ENCODE peak calls at places on chromosome 3, in ten cellular contexts. One of them, this sample, is unnamed.

GRCh38 chr3:128170866-128171516 is 17.7 kb downstream of the EEFSEC start:
- DNase-seq in endothelial cell: peak
- DNase-seq in HFFc6: peak
- DNase-seq in WTC11: peak
- DNase-seq in AG09309: peak
- DNase-seq in spleen: no peak
- DNase-seq in A549: peak
- DNase-seq in AG10803: peak
- DNase-seq in CD8-positive, alpha-beta T cell: no peak
- DNase-seq in IMR-90: peak
- DNase-seq in this sample: no peak

GRCh38 chr3:45955706-45956105 is 12.4 kb downstream of the CXCR6 start:
- DNase-seq in WTC11: no peak
- DNase-seq in AG09309: no peak
- DNase-seq in HFFc6: no peak
- DNase-seq in A549: no peak
- DNase-seq in spleen: no peak
- DNase-seq in CD8-positive, alpha-beta T cell: no peak
- DNase-seq in IMR-90: no peak
- DNase-seq in endothelial cell: no peak
- DNase-seq in AG10803: no peak
- DNase-seq in this sample: no peak

GRCh38 chr3:151878445-151878844 is 5.0 kb downstream of the SUCNR1 start:
- DNase-seq in HFFc6: no peak
- DNase-seq in IMR-90: no peak
- DNase-seq in AG10803: no peak
- DNase-seq in CD8-positive, alpha-beta T cell: no peak
- DNase-seq in endothelial cell: no peak
- DNase-seq in AG09309: no peak
- DNase-seq in WTC11: no peak
- DNase-seq in A549: no peak
- DNase-seq in spleen: no peak
- DNase-seq in this sample: no peak

GRCh38 chr3:20310629-20311028 is 124.6 kb upstream of the SGO1 start:
- DNase-seq in A549: no peak
- DNase-seq in spleen: no peak
- DNase-seq in HFFc6: no peak
- DNase-seq in AG09309: no peak
- DNase-seq in IMR-90: no peak
- DNase-seq in CD8-positive, alpha-beta T cell: no peak
- DNase-seq in AG10803: no peak
- DNase-seq in WTC11: no peak
- DNase-seq in endothelial cell: no peak
- DNase-seq in this sample: no peak

GRCh38 chr3:126848991-126849390 is 133.9 kb upstream of the PLXNA1 start:
- DNase-seq in IMR-90: no peak
- DNase-seq in HFFc6: no peak
- DNase-seq in spleen: peak
- DNase-seq in AG09309: no peak
- DNase-seq in CD8-positive, alpha-beta T cell: no peak
- DNase-seq in endothelial cell: no peak
- DNase-seq in WTC11: no peak
- DNase-seq in AG10803: no peak
- DNase-seq in A549: no peak
- DNase-seq in this sample: no peak

GRCh38 chr3:49424816-49425215 is 2.5 kb upstream of the AMT start:
- DNase-seq in AG10803: no peak
- DNase-seq in CD8-positive, alpha-beta T cell: no peak
- DNase-seq in AG09309: no peak
- DNase-seq in spleen: peak
- DNase-seq in WTC11: no peak
- DNase-seq in endothelial cell: no peak
- DNase-seq in IMR-90: no peak
- DNase-seq in HFFc6: no peak
- DNase-seq in A549: no peak
- DNase-seq in this sample: no peak

GRCh38 chr3:23648965-23649328 is 156.8 kb upstream of the UBE2E1 start:
- DNase-seq in spleen: no peak
- DNase-seq in IMR-90: peak
- DNase-seq in HFFc6: no peak
- DNase-seq in AG09309: no peak
- DNase-seq in A549: no peak
- DNase-seq in WTC11: no peak
- DNase-seq in CD8-positive, alpha-beta T cell: no peak
- DNase-seq in endothelial cell: no peak
- DNase-seq in AG10803: no peak
- DNase-seq in this sample: no peak

GRCh38 chr3:24341668-24342067 is 153.0 kb downstream of the THRB start:
- DNase-seq in CD8-positive, alpha-beta T cell: no peak
- DNase-seq in WTC11: no peak
- DNase-seq in A549: no peak
- DNase-seq in IMR-90: no peak
- DNase-seq in HFFc6: no peak
- DNase-seq in AG10803: no peak
- DNase-seq in endothelial cell: no peak
- DNase-seq in AG09309: no peak
- DNase-seq in spleen: no peak
- DNase-seq in this sample: no peak

GRCh38 chr3:99901200-99901926 is 83.7 kb downstream of the CMSS1 start:
- DNase-seq in AG10803: peak
- DNase-seq in endothelial cell: no peak
- DNase-seq in AG09309: no peak
- DNase-seq in A549: peak
- DNase-seq in HFFc6: peak
- DNase-seq in IMR-90: peak
- DNase-seq in WTC11: no peak
- DNase-seq in CD8-positive, alpha-beta T cell: no peak
- DNase-seq in spleen: no peak
- DNase-seq in this sample: no peak

GRCh38 chr3:13364602-13365271 is 55.4 kb downstream of the NUP210 start:
- DNase-seq in CD8-positive, alpha-beta T cell: no peak
- DNase-seq in endothelial cell: no peak
- DNase-seq in AG09309: no peak
- DNase-seq in WTC11: no peak
- DNase-seq in AG10803: no peak
- DNase-seq in IMR-90: peak
- DNase-seq in A549: no peak
- DNase-seq in HFFc6: no peak
- DNase-seq in spleen: no peak
- DNase-seq in this sample: no peak

GRCh38 chr3:15292765-15293522 is 39.4 kb downstream of the SH3BP5 start:
- DNase-seq in WTC11: no peak
- DNase-seq in HFFc6: peak
- DNase-seq in spleen: no peak
- DNase-seq in A549: peak
- DNase-seq in IMR-90: peak
- DNase-seq in AG10803: no peak
- DNase-seq in AG09309: no peak
- DNase-seq in endothelial cell: no peak
- DNase-seq in CD8-positive, alpha-beta T cell: no peak
- DNase-seq in this sample: no peak

GRCh38 chr3:151925419-151925818 is 52.0 kb downstream of the SUCNR1 start:
- DNase-seq in AG10803: no peak
- DNase-seq in IMR-90: no peak
- DNase-seq in endothelial cell: no peak
- DNase-seq in HFFc6: no peak
- DNase-seq in A549: no peak
- DNase-seq in AG09309: no peak
- DNase-seq in CD8-positive, alpha-beta T cell: no peak
- DNase-seq in spleen: no peak
- DNase-seq in WTC11: no peak
- DNase-seq in this sample: no peak

GRCh38 chr3:16456784-16457415 is 56.6 kb downstream of the RFTN1 start:
- DNase-seq in A549: peak
- DNase-seq in AG09309: peak
- DNase-seq in IMR-90: peak
- DNase-seq in HFFc6: peak
- DNase-seq in WTC11: no peak
- DNase-seq in spleen: no peak
- DNase-seq in AG10803: peak
- DNase-seq in CD8-positive, alpha-beta T cell: no peak
- DNase-seq in endothelial cell: no peak
- DNase-seq in this sample: no peak

GRCh38 chr3:7657214-7658112 is 796.5 kb downstream of the GRM7 start:
- DNase-seq in AG09309: no peak
- DNase-seq in HFFc6: no peak
- DNase-seq in CD8-positive, alpha-beta T cell: no peak
- DNase-seq in spleen: no peak
- DNase-seq in IMR-90: no peak
- DNase-seq in endothelial cell: no peak
- DNase-seq in WTC11: no peak
- DNase-seq in AG10803: no peak
- DNase-seq in A549: no peak
- DNase-seq in this sample: no peak

GRCh38 chr3:50358355-50358926 is 880 bp downstream of the TMEM115 start:
- DNase-seq in AG09309: no peak
- DNase-seq in endothelial cell: no peak
- DNase-seq in WTC11: no peak
- DNase-seq in AG10803: no peak
- DNase-seq in A549: no peak
- DNase-seq in CD8-positive, alpha-beta T cell: no peak
- DNase-seq in IMR-90: no peak
- DNase-seq in spleen: peak
- DNase-seq in HFFc6: no peak
- DNase-seq in this sample: no peak

GRCh38 chr3:59265566-59265965 is 215.7 kb upstream of the CFAP20DC start:
- DNase-seq in CD8-positive, alpha-beta T cell: no peak
- DNase-seq in AG09309: no peak
- DNase-seq in spleen: no peak
- DNase-seq in endothelial cell: no peak
- DNase-seq in AG10803: no peak
- DNase-seq in HFFc6: no peak
- DNase-seq in WTC11: no peak
- DNase-seq in A549: no peak
- DNase-seq in IMR-90: no peak
- DNase-seq in this sample: no peak

GRCh38 chr3:59267021-59267420 is 217.2 kb upstream of the CFAP20DC start:
- DNase-seq in endothelial cell: no peak
- DNase-seq in spleen: no peak
- DNase-seq in AG10803: peak
- DNase-seq in HFFc6: no peak
- DNase-seq in IMR-90: no peak
- DNase-seq in A549: no peak
- DNase-seq in CD8-positive, alpha-beta T cell: no peak
- DNase-seq in AG09309: no peak
- DNase-seq in WTC11: no peak
- DNase-seq in this sample: no peak

GRCh38 chr3:59268170-59268569 is 218.3 kb upstream of the CFAP20DC start:
- DNase-seq in AG09309: no peak
- DNase-seq in endothelial cell: no peak
- DNase-seq in HFFc6: no peak
- DNase-seq in CD8-positive, alpha-beta T cell: no peak
- DNase-seq in IMR-90: peak
- DNase-seq in AG10803: peak
- DNase-seq in spleen: no peak
- DNase-seq in A549: no peak
- DNase-seq in WTC11: no peak
- DNase-seq in this sample: no peak

GRCh38 chr3:59264366-59264765 is 214.5 kb upstream of the CFAP20DC start:
- DNase-seq in endothelial cell: no peak
- DNase-seq in A549: no peak
- DNase-seq in HFFc6: no peak
- DNase-seq in IMR-90: no peak
- DNase-seq in WTC11: no peak
- DNase-seq in spleen: no peak
- DNase-seq in AG10803: no peak
- DNase-seq in CD8-positive, alpha-beta T cell: no peak
- DNase-seq in AG09309: no peak
- DNase-seq in this sample: no peak

GRCh38 chr3:59266551-59266950 is 216.7 kb upstream of the CFAP20DC start:
- DNase-seq in HFFc6: no peak
- DNase-seq in IMR-90: peak
- DNase-seq in AG10803: no peak
- DNase-seq in endothelial cell: no peak
- DNase-seq in WTC11: no peak
- DNase-seq in A549: no peak
- DNase-seq in spleen: no peak
- DNase-seq in AG09309: no peak
- DNase-seq in CD8-positive, alpha-beta T cell: no peak
- DNase-seq in this sample: no peak
- TF ChIP-seq CTCF in HFFc6: no peak
- TF ChIP-seq CTCF in IMR-90: no peak
- TF ChIP-seq CTCF in AG10803: no peak
- TF ChIP-seq CTCF in endothelial cell: no peak
- TF ChIP-seq CTCF in WTC11: no peak
- TF ChIP-seq CTCF in A549: no peak
- TF ChIP-seq CTCF in spleen: no peak
- TF ChIP-seq CTCF in AG09309: no peak
- TF ChIP-seq CTCF in CD8-positive, alpha-beta T cell: no peak
- TF ChIP-seq CTCF in this sample: no peak

GRCh38 chr3:33954956-33955355 is 156.5 kb downstream of the PDCD6IP start:
- DNase-seq in HFFc6: no peak
- DNase-seq in IMR-90: no peak
- DNase-seq in endothelial cell: no peak
- DNase-seq in AG09309: no peak
- DNase-seq in AG10803: no peak
- DNase-seq in CD8-positive, alpha-beta T cell: no peak
- DNase-seq in WTC11: no peak
- DNase-seq in spleen: no peak
- DNase-seq in A549: peak
- DNase-seq in this sample: no peak
- TF ChIP-seq CTCF in HFFc6: no peak
- TF ChIP-seq CTCF in IMR-90: peak
- TF ChIP-seq CTCF in endothelial cell: no peak
- TF ChIP-seq CTCF in AG09309: peak
- TF ChIP-seq CTCF in AG10803: no peak
- TF ChIP-seq CTCF in CD8-positive, alpha-beta T cell: no peak
- TF ChIP-seq CTCF in WTC11: no peak
- TF ChIP-seq CTCF in spleen: no peak
- TF ChIP-seq CTCF in A549: peak
- TF ChIP-seq CTCF in this sample: no peak

GRCh38 chr3:39413691-39414420 is 7.3 kb downstream of the RPSA start:
- DNase-seq in AG09309: no peak
- DNase-seq in HFFc6: no peak
- DNase-seq in WTC11: no peak
- DNase-seq in A549: no peak
- DNase-seq in endothelial cell: no peak
- DNase-seq in spleen: no peak
- DNase-seq in AG10803: peak
- DNase-seq in CD8-positive, alpha-beta T cell: no peak
- DNase-seq in IMR-90: no peak
- DNase-seq in this sample: no peak
- TF ChIP-seq CTCF in AG09309: no peak
- TF ChIP-seq CTCF in HFFc6: no peak
- TF ChIP-seq CTCF in WTC11: no peak
- TF ChIP-seq CTCF in A549: no peak
- TF ChIP-seq CTCF in endothelial cell: no peak
- TF ChIP-seq CTCF in spleen: no peak
- TF ChIP-seq CTCF in AG10803: no peak
- TF ChIP-seq CTCF in CD8-positive, alpha-beta T cell: no peak
- TF ChIP-seq CTCF in IMR-90: no peak
- TF ChIP-seq CTCF in this sample: no peak

DNA sequence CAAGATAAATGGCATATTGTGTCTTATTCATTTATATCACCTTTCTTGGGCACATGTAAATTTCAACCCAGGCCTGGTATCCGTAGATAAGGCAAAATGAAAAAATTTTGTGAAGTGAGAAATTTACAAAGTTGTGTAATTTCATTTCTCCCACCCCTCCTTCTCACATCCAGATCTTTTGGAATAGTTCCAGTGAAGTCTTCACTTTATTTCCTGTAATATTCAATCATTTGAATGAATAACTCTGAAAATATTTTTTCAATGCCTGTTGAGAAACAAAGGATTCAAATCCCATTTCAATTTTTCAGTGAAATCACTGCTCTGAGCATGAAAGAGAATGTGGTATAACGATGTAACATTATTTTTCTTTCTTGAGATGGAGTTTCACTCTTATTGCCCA is 53.4 kb downstream of the BTLA start:
- DNase-seq in CD8-positive, alpha-beta T cell: no peak
- DNase-seq in HFFc6: no peak
- DNase-seq in A549: no peak
- DNase-seq in spleen: no peak
- DNase-seq in WTC11: no peak
- DNase-seq in AG10803: peak
- DNase-seq in endothelial cell: no peak
- DNase-seq in AG09309: no peak
- DNase-seq in IMR-90: no peak
- DNase-seq in this sample: no peak
- TF ChIP-seq CTCF in CD8-positive, alpha-beta T cell: no peak
- TF ChIP-seq CTCF in HFFc6: no peak
- TF ChIP-seq CTCF in A549: no peak
- TF ChIP-seq CTCF in spleen: no peak
- TF ChIP-seq CTCF in WTC11: no peak
- TF ChIP-seq CTCF in AG10803: no peak
- TF ChIP-seq CTCF in endothelial cell: no peak
- TF ChIP-seq CTCF in AG09309: no peak
- TF ChIP-seq CTCF in IMR-90: no peak
- TF ChIP-seq CTCF in this sample: no peak

This sample was measured in natural killer cell.